ENCODE peak calls at places on chromosome 10, in seven cellular contexts. Z is fibroblast of mammary gland; L is suprapubic skin; S is Jurkat, Clone E6-1; R is IMR-90; T is psoas muscle; M is CD8-positive, alpha-beta memory T cell. U is an unnamed sample.

GRCh38 chr10:8835453-8836167 is 781.1 kb downstream of the GATA3 start:
- DNase-seq in Z (no peak), T (no peak), S (no peak), L (no peak), R (no peak), M (no peak), U (no peak)

GRCh38 chr10:97532935-97533671 is 34.4 kb downstream of the UBTD1 start:
- DNase-seq in R (peak), Z (peak), S (no peak), M (no peak), T (peak), L (no peak), U (no peak)

GRCh38 chr10:29862926-29863614 is 196.3 kb downstream of the JCAD start:
- DNase-seq in R (peak), M (no peak), Z (peak), T (no peak), L (no peak), S (no peak), U (no peak)

GRCh38 chr10:61608255-61609040 is 54.3 kb upstream of the CABCOCO1 start:
- DNase-seq in M (no peak), L (no peak), Z (peak), T (no peak), R (no peak), S (no peak), U (no peak)

GRCh38 chr10:119595715-119596515 is 849 bp downstream of the TIAL1 start:
- DNase-seq in M (peak), R (peak), L (peak), S (no peak), T (peak), Z (peak), U (peak)

GRCh38 chr10:120613180-120613579 is 156.2 kb downstream of the PLPP4 start:
- DNase-seq in R (no peak), Z (no peak), T (no peak), S (no peak), L (no peak), M (no peak), U (no peak)

GRCh38 chr10:19930936-19931859 is 115.0 kb downstream of the PLXDC2 start:
- DNase-seq in Z (peak), L (no peak), M (no peak), T (no peak), S (no peak), R (peak), U (no peak)

GRCh38 chr10:12707461-12708185 is 293.9 kb downstream of the CCDC3 start:
- DNase-seq in T (no peak), M (no peak), Z (peak), R (peak), L (no peak), S (peak), U (peak)

GRCh38 chr10:43196131-43196980 is 58.1 kb downstream of the CSGALNACT2 start:
- DNase-seq in L (no peak), S (no peak), Z (no peak), R (no peak), T (peak), M (no peak), U (no peak)

GRCh38 chr10:123913688-123914268 is 22.2 kb upstream of the CPXM2 start:
- DNase-seq in S (peak), R (no peak), T (no peak), Z (peak), L (peak), M (no peak), U (peak)

GRCh38 chr10:110459600-110459999 is 38.1 kb upstream of the DUSP5 start:
- DNase-seq in T (no peak), S (no peak), M (no peak), L (no peak), R (no peak), Z (no peak), U (no peak)

GRCh38 chr10:122878799-122879338 is 512 bp downstream of the FAM24B start:
- DNase-seq in M (no peak), Z (peak), T (no peak), S (peak), R (no peak), L (no peak), U (peak)

GRCh38 chr10:74417397-74417796 is 266.4 kb downstream of the ADK start:
- DNase-seq in S (no peak), R (no peak), T (no peak), M (no peak), L (no peak), Z (no peak), U (no peak)

GRCh38 chr10:63573068-63573697 is 52.0 kb downstream of the REEP3 start:
- DNase-seq in Z (peak), T (no peak), M (no peak), S (no peak), R (peak), L (no peak), U (no peak)

GRCh38 chr10:61662794-61663259 is at the start of gene CABCOCO1:
- DNase-seq in M (no peak), S (no peak), Z (peak), R (peak), L (no peak), T (peak), U (no peak)

GRCh38 chr10:120085386-120085785 is 192.9 kb downstream of the SEC23IP start:
- DNase-seq in R (no peak), L (no peak), T (no peak), S (no peak), Z (no peak), M (no peak), U (no peak)

GRCh38 chr10:122657734-122658133 is 41.9 kb downstream of the C10orf120 start:
- DNase-seq in L (peak), T (no peak), S (no peak), R (no peak), M (no peak), Z (no peak), U (no peak)

GRCh38 chr10:112517381-112517976 is 70.5 kb downstream of the VTI1A start:
- DNase-seq in M (no peak), L (no peak), R (no peak), Z (no peak), S (no peak), T (no peak), U (no peak)

GRCh38 chr10:31401287-31401686 is 82.3 kb downstream of the ZEB1 start:
- DNase-seq in Z (no peak), M (no peak), R (no peak), T (no peak), S (no peak), L (no peak), U (no peak)

GRCh38 chr10:21122907-21123306 is 225.8 kb upstream of the NEBL start:
- DNase-seq in L (no peak), M (no peak), T (no peak), Z (no peak), S (no peak), R (no peak), U (no peak)

GRCh38 chr10:51876528-51876927 is 177.1 kb upstream of the CSTF2T start:
- DNase-seq in R (no peak), L (no peak), T (no peak), Z (no peak), S (no peak), M (no peak), U (no peak)

GRCh38 chr10:43377393-43377883 is 6.0 kb downstream of the FXYD4 start:
- DNase-seq in T (no peak), R (no peak), Z (no peak), S (no peak), M (no peak), L (no peak), U (no peak)

GRCh38 chr10:22152403-22152802 is 65.4 kb downstream of the EBLN1 start:
- DNase-seq in Z (no peak), L (no peak), M (no peak), T (no peak), R (no peak), S (no peak), U (no peak)

GRCh38 chr10:71161429-71161828 is 50.9 kb upstream of the UNC5B start:
- DNase-seq in T (no peak), R (peak), S (peak), L (no peak), M (no peak), Z (peak), U (peak)

GRCh38 chr10:91887075-91887899 is 22.0 kb downstream of the FGFBP3 start:
- DNase-seq in M (peak), S (no peak), T (peak), L (no peak), R (no peak), Z (peak), U (no peak)

GRCh38 chr10:91885362-91886079 is 23.8 kb downstream of the FGFBP3 start:
- DNase-seq in S (no peak), M (no peak), Z (no peak), R (no peak), T (no peak), L (no peak), U (no peak)

GRCh38 chr10:91887900-91888225 is 21.4 kb downstream of the FGFBP3 start:
- DNase-seq in R (no peak), L (no peak), M (no peak), T (no peak), S (no peak), Z (no peak), U (no peak)

DNA sequence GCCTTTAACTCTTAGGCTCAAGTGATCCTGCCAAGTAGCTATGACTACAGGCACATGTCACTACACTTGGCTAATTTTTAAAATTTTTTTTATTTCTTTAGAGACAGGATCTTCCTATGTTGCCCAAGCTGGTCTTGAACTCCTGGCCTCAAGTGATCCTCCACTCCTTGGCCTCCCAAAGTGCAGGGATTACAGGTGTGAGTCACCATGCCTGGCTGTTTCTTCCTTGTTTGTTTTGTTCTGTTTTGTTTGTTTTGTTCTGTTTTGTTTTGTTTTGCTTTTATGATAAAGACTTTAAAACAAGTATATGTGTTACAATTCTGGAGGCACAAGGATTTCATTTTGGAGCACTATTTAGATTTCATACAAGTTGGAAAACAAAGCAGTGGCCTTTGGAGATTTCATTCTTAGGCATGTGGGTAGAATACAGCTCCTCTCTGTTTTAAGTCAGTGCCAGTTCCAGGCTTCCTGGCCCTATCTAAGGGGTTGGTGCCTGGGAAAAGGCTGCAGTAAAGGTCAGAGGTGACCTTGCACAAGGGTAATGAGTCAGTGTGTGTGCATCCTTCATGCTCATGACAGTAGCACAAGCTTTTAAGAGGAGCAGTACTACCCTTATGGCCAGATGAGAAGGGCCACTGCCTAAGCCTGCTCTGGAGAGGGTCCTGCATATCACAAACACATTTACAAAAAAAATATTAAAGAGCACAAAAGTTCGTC is 17.8 kb downstream of the FGFBP3 start:
- DNase-seq in R (peak), Z (peak), L (no peak), M (no peak), T (no peak), S (no peak), U (no peak)
- H3K4me3 ChIP-seq in R (no peak), Z (no peak), L (no peak), M (no peak), T (no peak), S (no peak), U (no peak)

DNA sequence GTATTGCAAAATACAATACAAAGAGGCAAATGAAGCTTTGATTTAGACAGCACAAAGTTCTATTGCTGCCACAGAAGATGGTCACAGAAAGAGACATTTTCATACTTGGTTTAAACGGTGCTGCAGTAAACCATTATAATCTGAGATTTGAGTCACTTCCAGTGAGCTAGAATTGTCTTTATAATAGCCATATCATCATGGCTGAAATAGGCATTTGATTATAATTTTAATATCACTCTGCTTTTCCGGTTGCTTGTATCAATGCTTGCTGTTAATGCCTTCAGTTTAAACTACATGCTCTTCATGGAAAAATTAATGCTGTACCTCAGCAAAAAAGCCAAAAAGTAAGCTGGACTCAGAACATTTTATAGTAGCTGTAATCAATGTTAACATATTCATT is 48.5 kb downstream of the CPEB3 start:
- DNase-seq in R (no peak), T (no peak), M (no peak), L (no peak), S (no peak), Z (no peak), U (no peak)
- H3K4me3 ChIP-seq in R (no peak), T (peak), M (no peak), L (no peak), S (no peak), Z (no peak), U (peak)

DNA sequence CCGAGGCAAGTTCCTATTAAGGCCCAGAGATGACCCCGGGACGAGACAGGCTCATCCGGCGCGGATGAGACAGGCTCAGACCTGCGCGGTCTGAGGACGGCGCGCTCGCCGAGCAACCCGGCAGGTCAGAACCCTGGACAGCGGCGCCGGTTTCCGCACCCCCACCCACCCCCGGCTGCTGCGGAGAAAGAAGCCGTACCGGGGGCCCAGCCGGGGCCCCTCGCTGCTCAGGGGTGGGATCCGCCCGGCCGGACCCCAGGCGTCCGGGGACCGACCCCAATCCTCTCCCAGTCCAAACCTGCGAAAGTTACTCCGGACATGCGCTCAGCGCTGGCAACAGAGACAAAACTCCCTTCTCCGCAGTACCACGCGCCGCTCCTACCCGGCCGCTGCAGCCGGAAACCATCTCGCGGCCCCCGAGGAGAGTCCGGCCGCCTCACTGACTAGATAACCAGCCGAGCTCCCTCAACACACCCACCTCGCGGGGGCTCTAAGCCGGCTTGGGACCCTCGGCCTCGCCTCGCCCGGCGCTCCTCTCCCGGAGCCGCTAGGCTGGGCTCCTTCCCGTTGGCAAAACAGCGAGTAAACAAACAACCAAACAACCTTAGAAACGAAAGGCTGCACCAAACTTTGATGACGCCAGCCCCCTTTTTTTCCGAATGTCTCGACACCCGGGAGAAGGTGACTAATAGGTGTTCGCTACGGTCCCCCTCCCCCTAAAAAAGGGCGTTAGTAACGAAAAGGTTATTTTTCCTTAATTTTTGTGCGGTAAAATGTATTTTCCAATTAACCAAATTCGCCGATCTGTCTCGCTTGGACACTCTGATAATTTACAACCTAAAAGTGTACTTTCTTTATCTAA is 2.3 kb upstream of the DRGX start:
- DNase-seq in R (peak), Z (peak), L (peak), M (no peak), S (no peak), T (peak), U (no peak)
- H3K4me3 ChIP-seq in R (peak), Z (no peak), L (peak), M (no peak), S (no peak), T (peak), U (no peak)

GRCh38 chr10:84695983-84696382 is 367.6 kb downstream of the CCSER2 start:
- DNase-seq in L (no peak), S (no peak), R (no peak), M (no peak), Z (no peak), T (no peak), U (no peak)
- H3K4me3 ChIP-seq in L (no peak), S (no peak), R (no peak), M (no peak), Z (no peak), T (no peak), U (no peak)